ENCODE peak calls at places on chromosomes 3 and 15, in seven cellular contexts. R, N, H, P, A, E and M are unnamed samples.

GRCh38 chr3:50662408-50662807 is 12.3 kb upstream of the DOCK3 start:
- DNase-seq in N (no peak), E (no peak), R (peak), H (no peak), A (no peak), P (no peak), M (no peak)

GRCh38 chr3:82100378-82100777 is 338.9 kb upstream of the GBE1 start:
- DNase-seq in P (no peak), A (no peak), E (peak), H (peak), R (no peak), N (peak), M (peak)

GRCh38 chr3:160828880-160829279 is 72.8 kb downstream of the PPM1L start:
- DNase-seq in R (no peak), H (no peak), E (no peak), P (no peak), N (no peak), A (no peak), M (no peak)

GRCh38 chr3:190701096-190701532 is 161.4 kb downstream of the GMNC start:
- DNase-seq in A (no peak), H (peak), E (peak), R (peak), N (peak), P (peak), M (peak)

GRCh38 chr3:5304789-5305680 is 117.5 kb downstream of the EDEM1 start:
- DNase-seq in N (peak), R (peak), P (peak), E (peak), A (peak), H (peak), M (peak)

GRCh38 chr3:13144163-13145023 is 71.2 kb upstream of the IQSEC1 start:
- DNase-seq in E (no peak), H (no peak), R (no peak), N (no peak), P (no peak), A (no peak), M (no peak)

GRCh38 chr15:25719101-25719985 is 143.8 kb downstream of the ATP10A start:
- DNase-seq in H (no peak), P (no peak), R (no peak), A (no peak), E (no peak), N (no peak), M (no peak)

GRCh38 chr3:65196663-65197062 is 508.9 kb upstream of the ADAMTS9 start:
- DNase-seq in A (no peak), H (no peak), N (no peak), R (no peak), E (peak), P (no peak), M (peak)

GRCh38 chr3:162704991-162705390 is 1208.4 kb downstream of the OTOL1 start:
- DNase-seq in N (no peak), E (no peak), H (no peak), R (no peak), A (no peak), P (no peak), M (no peak)

GRCh38 chr3:187994221-187995085 is 159.5 kb upstream of the LPP start:
- DNase-seq in R (no peak), H (no peak), N (peak), P (peak), E (no peak), A (no peak), M (no peak)

GRCh38 chr15:96424674-96425073 is 94.2 kb downstream of the NR2F2 start:
- DNase-seq in R (no peak), N (no peak), P (no peak), H (no peak), A (no peak), E (no peak), M (no peak)

GRCh38 chr3:137134431-137134830 is 176.6 kb downstream of the IL20RB start:
- DNase-seq in R (no peak), A (no peak), E (no peak), N (no peak), H (no peak), P (no peak), M (no peak)
- H3K4ac ChIP-seq in R (no peak), A (no peak), E (no peak), N (no peak), H (no peak), P (no peak), M (no peak)

GRCh38 chr3:126983276-126983652 is 349 bp downstream of the PLXNA1 start:
- DNase-seq in E (no peak), P (no peak), R (no peak), N (no peak), A (no peak), H (no peak), M (no peak)

GRCh38 chr3:126984391-126985142 is 1.7 kb downstream of the PLXNA1 start:
- DNase-seq in P (no peak), R (no peak), E (no peak), N (no peak), A (no peak), H (no peak), M (no peak)

GRCh38 chr3:126983653-126984390 is 907 bp downstream of the PLXNA1 start:
- DNase-seq in N (no peak), P (peak), H (peak), A (peak), E (peak), R (peak), M (peak)

GRCh38 chr3:126982125-126982521 is 792 bp upstream of the PLXNA1 start:
- DNase-seq in E (peak), A (no peak), R (peak), H (no peak), N (peak), P (peak), M (peak)

GRCh38 chr3:126982522-126983175 is at the start of gene PLXNA1:
- DNase-seq in N (peak), R (peak), H (peak), E (peak), P (peak), A (peak), M (peak)
- H2BK120ac ChIP-seq in N (peak), R (peak), H (peak), E (peak), P (peak), A (no peak), M (no peak)

GRCh38 chr3:115576325-115576724 is 47.0 kb upstream of the GAP43 start:
- DNase-seq in E (no peak), H (no peak), R (no peak), N (no peak), P (no peak), A (no peak), M (peak)

GRCh38 chr3:115577000-115577399 is 46.3 kb upstream of the GAP43 start:
- DNase-seq in P (no peak), R (no peak), A (no peak), E (no peak), H (no peak), N (no peak), M (no peak)

GRCh38 chr3:115571413-115571812 is 51.9 kb upstream of the GAP43 start:
- DNase-seq in H (no peak), P (no peak), R (no peak), N (no peak), E (no peak), A (no peak), M (no peak)
- H3K4ac ChIP-seq in H (no peak), P (no peak), R (no peak), N (no peak), E (no peak), A (no peak), M (no peak)

GRCh38 chr3:45871834-45872233 is 14.5 kb upstream of the CCR9 start:
- DNase-seq in N (no peak), A (no peak), H (no peak), E (no peak), R (no peak), P (no peak), M (peak)

GRCh38 chr3:45872569-45872968 is 13.8 kb upstream of the CCR9 start:
- DNase-seq in E (no peak), P (no peak), N (no peak), R (no peak), A (no peak), H (no peak), M (no peak)

GRCh38 chr3:45873638-45874037 is 12.7 kb upstream of the CCR9 start:
- DNase-seq in R (no peak), H (no peak), A (no peak), E (no peak), P (no peak), N (no peak), M (no peak)

GRCh38 chr3:45878124-45878523 is 8.2 kb upstream of the CCR9 start:
- DNase-seq in E (no peak), P (no peak), R (no peak), H (no peak), N (no peak), A (no peak), M (no peak)

DNA sequence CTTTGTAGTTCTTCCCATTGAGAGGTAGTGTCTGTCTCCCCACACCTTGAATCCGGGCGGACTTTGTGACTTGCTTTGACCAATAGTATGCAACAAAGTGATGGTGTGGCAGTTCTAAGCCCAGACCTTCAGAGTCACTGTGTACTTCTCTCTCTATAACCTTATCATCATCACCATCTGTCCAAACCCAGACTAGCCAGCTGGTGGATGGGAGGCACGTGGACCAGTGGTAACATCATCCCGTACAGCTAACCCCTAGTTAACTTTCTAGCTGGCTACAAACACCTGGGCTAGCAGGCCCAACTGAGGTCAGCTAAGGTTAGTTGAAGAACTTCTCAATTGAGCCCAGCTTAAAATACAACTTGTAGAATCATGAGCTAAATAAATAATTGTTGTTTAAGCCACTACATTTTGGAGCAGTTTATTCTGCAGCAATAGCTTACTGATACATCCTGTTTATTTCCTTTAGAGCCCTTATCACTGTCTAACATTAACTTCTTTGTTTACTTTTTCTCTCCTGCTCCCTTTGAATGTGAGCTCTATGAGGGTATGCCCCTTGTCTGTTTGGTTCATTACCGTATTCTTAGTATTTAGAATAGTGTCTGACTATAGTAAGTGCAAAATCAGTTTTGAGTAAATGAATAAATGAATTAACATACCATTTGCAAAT is 11.5 kb upstream of the CCR9 start:
- DNase-seq in R (no peak), H (no peak), N (no peak), P (no peak), E (no peak), A (no peak), M (no peak)
- H2BK120ac ChIP-seq in R (no peak), H (no peak), N (no peak), P (no peak), E (no peak), A (no peak), M (no peak)

GRCh38 chr3:41751597-41751996 is 210.3 kb downstream of the ULK4 start:
- DNase-seq in N (no peak), E (no peak), H (no peak), R (no peak), P (no peak), A (no peak), M (peak)

GRCh38 chr3:41749988-41750387 is 211.9 kb downstream of the ULK4 start:
- DNase-seq in A (no peak), E (no peak), R (no peak), N (no peak), H (no peak), P (no peak), M (no peak)

DNA sequence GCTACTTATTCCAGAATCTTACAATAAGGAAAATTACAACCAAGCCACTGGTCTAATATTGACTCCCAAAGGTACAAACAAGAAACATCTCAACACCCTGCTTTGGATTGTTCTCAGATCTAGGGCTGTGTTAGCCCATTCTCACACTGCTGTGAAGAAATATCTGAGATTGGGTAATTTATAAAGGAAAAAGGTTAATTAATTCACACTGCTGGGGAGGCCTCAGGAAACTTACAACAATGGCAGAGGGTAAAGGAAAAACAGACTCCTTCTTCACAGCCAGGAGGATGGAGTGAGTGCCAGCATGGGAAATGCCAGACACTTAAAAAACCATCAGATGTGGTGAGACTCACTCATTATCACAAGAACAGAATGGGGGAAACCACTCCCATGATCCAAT is 208.3 kb downstream of the ULK4 start:
- DNase-seq in A (no peak), P (no peak), E (no peak), N (no peak), H (no peak), R (no peak), M (peak)
- H3K4ac ChIP-seq in A (no peak), P (no peak), E (no peak), N (no peak), H (no peak), R (no peak), M (no peak)

GRCh38 chr3:67463656-67464055 is 190.8 kb downstream of the SUCLG2 start:
- DNase-seq in E (no peak), P (no peak), H (no peak), A (no peak), N (no peak), R (no peak), M (no peak)
- H2BK120ac ChIP-seq in E (no peak), P (no peak), H (no peak), A (no peak), N (no peak), R (no peak), M (no peak)

DNA sequence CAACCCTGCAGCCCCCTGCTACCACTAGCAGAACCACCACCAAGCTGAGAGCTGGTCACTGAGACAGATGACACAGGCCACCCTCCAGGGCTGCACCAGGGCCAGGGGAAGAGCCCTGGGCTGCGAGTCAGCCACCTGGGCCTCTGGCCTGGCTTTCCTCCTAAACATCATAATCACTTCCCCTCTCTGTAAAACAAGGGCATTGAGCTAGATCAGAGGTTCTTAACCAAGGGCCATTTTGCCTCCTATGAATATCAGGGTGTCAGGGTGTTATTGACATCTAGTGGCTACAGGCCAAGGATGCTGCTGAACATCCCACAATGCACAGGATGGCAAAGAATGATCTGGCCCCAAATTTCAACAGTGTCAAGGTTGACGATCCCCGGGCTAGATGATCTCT is 25.2 kb downstream of the TLE3 start:
- DNase-seq in H (no peak), E (no peak), A (no peak), N (no peak), P (no peak), R (no peak), M (no peak)
- H3K4ac ChIP-seq in H (no peak), E (no peak), A (no peak), N (no peak), P (no peak), R (no peak), M (no peak)